ENCODE peak calls at places on chromosomes 6 and 20, in ten cellular contexts. W is sigmoid colon, E is spleen, Q is heart left ventricle, C is adrenal gland, A is tibial nerve, Z is Peyer's patch, I is ovary, Y is stomach, T is GM12878. M is an unnamed sample.
A peak's percentile ranks its signal among the peaks of the same experiment; 100 is the strongest.

GRCh38 chr6:128018821-128019220 is 118.0 kb upstream of the THEMIS start:
- DNase-seq in W (no peak), E (no peak), Q (no peak), C (no peak), A (no peak), Z (no peak), I (no peak), Y (no peak), T (no peak), M (no peak)

GRCh38 chr6:139336994-139337393 is 37.5 kb downstream of the CITED2 start:
- DNase-seq in W (no peak), E (no peak), Q (no peak), C (no peak), A (no peak), Z (no peak), I (no peak), Y (no peak), T (no peak), M (no peak)

GRCh38 chr20:62918830-62919229 is 7.5 kb downstream of the DIDO1 start:
- DNase-seq in W (no peak), E (no peak), Q (no peak), C (no peak), A (no peak), Z (peak; percentile 67), I (no peak), Y (no peak), T (no peak), M (no peak)

GRCh38 chr6:106512048-106512957 is 117.0 kb downstream of the RTN4IP1 start:
- DNase-seq in W (peak; percentile 82), E (peak; percentile 98), Q (peak; percentile 63), C (peak; percentile 58), A (peak; percentile 15), Z (peak; percentile 95), I (peak; percentile 62), Y (peak; percentile 84), T (no peak), M (peak; percentile 82)

GRCh38 chr6:134376785-134377184 is 58.9 kb upstream of the SGK1 start:
- DNase-seq in W (no peak), E (no peak), Q (no peak), C (no peak), A (no peak), Z (no peak), I (no peak), Y (no peak), T (no peak), M (no peak)

GRCh38 chr20:20791664-20792568 is 79.5 kb upstream of the RALGAPA2 start:
- DNase-seq in W (no peak), E (no peak), Q (no peak), C (no peak), A (no peak), Z (no peak), I (no peak), Y (no peak), T (no peak), M (no peak)

GRCh38 chr6:139732451-139732850 is 358.0 kb upstream of the CITED2 start:
- DNase-seq in W (peak; percentile 73), E (no peak), Q (no peak), C (peak; percentile 65), A (no peak), Z (peak; percentile 57), I (peak; percentile 51), Y (no peak), T (no peak), M (no peak)

GRCh38 chr6:3240595-3240994 is 13.1 kb upstream of the TUBB2B start:
- DNase-seq in W (no peak), E (no peak), Q (no peak), C (no peak), A (no peak), Z (no peak), I (no peak), Y (no peak), T (no peak), M (no peak)

GRCh38 chr20:31595654-31596411 is 9.3 kb upstream of the ID1 start:
- DNase-seq in W (peak; percentile 87), E (peak; percentile 78), Q (peak; percentile 89), C (peak; percentile 86), A (peak; percentile 80), Z (peak; percentile 93), I (peak; percentile 86), Y (peak; percentile 65), T (no peak), M (peak; percentile 91)

GRCh38 chr6:134564705-134565104 is 246.8 kb upstream of the SGK1 start:
- DNase-seq in W (no peak), E (no peak), Q (no peak), C (no peak), A (no peak), Z (no peak), I (no peak), Y (no peak), T (no peak), M (no peak)

GRCh38 chr20:53019464-53019863 is 47.3 kb downstream of the TSHZ2 start:
- DNase-seq in W (no peak), E (no peak), Q (no peak), C (no peak), A (no peak), Z (no peak), I (no peak), Y (no peak), T (no peak), M (no peak)

DNA sequence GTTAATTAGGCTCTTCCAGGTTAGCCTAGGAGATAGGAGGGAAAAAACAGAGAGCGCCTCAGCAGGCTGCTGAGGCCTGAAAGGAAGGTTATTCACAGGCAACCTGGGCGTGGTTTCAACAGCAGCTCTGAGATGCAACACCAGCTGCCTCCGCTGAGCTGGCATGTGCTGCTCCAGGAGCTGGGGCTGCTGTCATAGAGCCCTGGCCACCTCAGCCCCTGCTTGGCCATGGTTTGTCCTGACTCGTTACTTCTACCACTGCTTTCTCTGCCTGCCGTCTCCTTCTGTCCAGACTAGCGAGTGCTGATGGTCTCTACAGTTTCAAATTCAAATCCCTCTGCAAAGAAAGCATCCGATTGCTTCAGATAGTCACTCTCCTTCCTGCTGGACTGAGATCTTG is 32.5 kb upstream of the RPP40 start:
- DNase-seq in W (no peak), E (no peak), Q (no peak), C (no peak), A (no peak), Z (no peak), I (no peak), Y (no peak), T (no peak), M (no peak)
- H3K27ac ChIP-seq in W (no peak overlapping the region), E (no peak overlapping the region), Q (no peak overlapping the region), C (no peak overlapping the region), A (no peak overlapping the region), Z (no peak overlapping the region), I (no peak overlapping the region), Y (no peak overlapping the region), T (no peak overlapping the region), M (no peak overlapping the region)

GRCh38 chr6:137222376-137222775 is 3.2 kb upstream of the IFNGR1 start:
- DNase-seq in W (no peak), E (no peak), Q (no peak), C (no peak), A (no peak), Z (no peak), I (no peak), Y (peak; percentile 46), T (no peak), M (peak; percentile 49)

GRCh38 chr6:137227872-137228302 is 8.7 kb upstream of the IFNGR1 start:
- DNase-seq in W (no peak), E (no peak), Q (no peak), C (no peak), A (no peak), Z (no peak), I (no peak), Y (no peak), T (no peak), M (no peak)

GRCh38 chr6:137226682-137227081 is 7.5 kb upstream of the IFNGR1 start:
- DNase-seq in W (no peak), E (no peak), Q (no peak), C (no peak), A (no peak), Z (no peak), I (no peak), Y (no peak), T (no peak), M (no peak)

GRCh38 chr6:137223370-137224131 is 4.4 kb upstream of the IFNGR1 start:
- DNase-seq in W (peak; percentile 75), E (no peak), Q (peak; percentile 57), C (peak; percentile 55), A (no peak), Z (no peak), I (no peak), Y (peak; percentile 71), T (no peak), M (peak; percentile 84)

GRCh38 chr6:137224890-137225198 is 5.7 kb upstream of the IFNGR1 start:
- DNase-seq in W (no peak), E (peak; percentile 63), Q (no peak), C (no peak), A (no peak), Z (peak; percentile 65), I (no peak), Y (no peak), T (peak; percentile 70), M (peak; percentile 64)
- TF ChIP-seq POLR2A in W (no peak), E (no peak), Q (no peak), C (no peak), A (no peak), Z (no peak), I (no peak), Y (no peak), T (no peak), M (no peak)

DNA sequence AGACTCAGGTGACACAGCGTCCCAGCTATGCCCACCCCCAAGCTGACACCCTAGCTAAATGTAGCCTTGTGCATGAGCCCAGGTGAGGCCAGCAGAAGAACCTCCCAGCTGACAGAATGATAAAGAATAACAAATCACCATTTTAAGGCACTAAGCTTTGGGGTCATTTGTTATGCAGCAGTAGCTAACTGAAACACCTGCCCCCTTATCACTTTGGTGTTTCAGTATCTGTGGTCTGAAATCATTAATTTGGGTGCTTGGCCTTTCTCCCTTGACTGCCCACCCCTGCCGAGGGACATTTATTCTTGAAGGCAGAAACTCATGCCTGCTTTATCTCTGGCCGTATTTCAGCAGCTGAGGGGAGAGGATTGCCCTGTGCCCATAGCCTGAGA is 30.0 kb downstream of the DACT2 start:
- DNase-seq in W (peak; percentile 19), E (no peak), Q (no peak), C (no peak), A (no peak), Z (no peak), I (no peak), Y (no peak), T (no peak), M (no peak)
- H3K27ac ChIP-seq in W (no peak overlapping the region), E (no peak overlapping the region), Q (no peak overlapping the region), C (no peak overlapping the region), A (no peak overlapping the region), Z (no peak overlapping the region), I (no peak overlapping the region), Y (no peak overlapping the region), T (no peak overlapping the region), M (no peak overlapping the region)

GRCh38 chr20:45880988-45881788 is at the start of gene ZSWIM1:
- DNase-seq in W (peak; percentile 100), E (peak; percentile 99), Q (peak; percentile 99), C (peak; percentile 99), A (peak; percentile 100), Z (peak; percentile 100), I (peak; percentile 100), Y (peak; percentile 100), T (peak; percentile 99), M (peak; percentile 99)
- TF ChIP-seq POLR2A in W (peak; percentile 53), E (no peak), Q (no peak), C (peak; percentile 88), A (peak; percentile 23), Z (peak; percentile 41), I (peak; percentile 76), Y (no peak), T (peak; percentile 98), M (peak; percentile 43)